ENCODE peak calls at places on chromosomes 4 and X, in eight cellular contexts. P, J, E, N, V, R, W and K are unnamed samples.

GRCh38 chr4:114263233-114263632 is 283.8 kb upstream of the ARSJ start:
- DNase-seq in V (no peak), E (no peak), N (no peak), J (peak), P (no peak), R (peak), W (no peak), K (peak)

GRCh38 chrX:1491851-1492349 is 39.2 kb upstream of the ASMTL start:
- DNase-seq in N (no peak), V (peak), P (peak), W (peak), R (no peak), J (no peak), E (no peak), K (no peak)

GRCh38 chr4:81512371-81512770 is 40.7 kb upstream of the RASGEF1B start:
- DNase-seq in R (no peak), V (no peak), P (no peak), J (no peak), W (no peak), N (no peak), E (no peak), K (no peak)

GRCh38 chrX:118350715-118351114 is 4.8 kb downstream of the WDR44 start:
- DNase-seq in P (no peak), E (no peak), V (no peak), J (no peak), R (no peak), N (no peak), W (no peak), K (no peak)

GRCh38 chrX:103535206-103535605 is 15.9 kb upstream of the RAB40A start:
- DNase-seq in P (no peak), E (no peak), W (no peak), R (no peak), J (no peak), N (no peak), V (no peak), K (no peak)

GRCh38 chrX:46953597-46953996 is 41.4 kb downstream of the JADE3 start:
- DNase-seq in V (no peak), E (no peak), P (peak), J (peak), R (no peak), N (no peak), W (no peak), K (no peak)

GRCh38 chr4:20253799-20254409 is 2.2 kb downstream of the SLIT2 start:
- DNase-seq in E (peak), P (peak), V (peak), R (no peak), N (peak), J (no peak), W (no peak), K (no peak)

GRCh38 chr4:38091636-38092035 is 131.4 kb downstream of the PTTG2 start:
- DNase-seq in V (no peak), P (no peak), E (no peak), R (no peak), N (no peak), J (peak), W (no peak), K (peak)

GRCh38 chrX:8083276-8083675 is 87.8 kb downstream of the VCX2 start:
- DNase-seq in W (no peak), E (no peak), P (no peak), N (no peak), J (peak), V (no peak), R (no peak), K (no peak)

GRCh38 chrX:124557976-124558375 is 211.6 kb downstream of the SH2D1A start:
- DNase-seq in V (no peak), P (no peak), E (no peak), R (no peak), N (no peak), W (no peak), J (no peak), K (no peak)

GRCh38 chr4:98739718-98740117 is 81.3 kb upstream of the TSPAN5 start:
- DNase-seq in W (no peak), V (no peak), R (no peak), P (no peak), N (no peak), E (no peak), J (no peak), K (no peak)

GRCh38 chr4:111602848-111603247 is 542.4 kb upstream of the FAM241A start:
- DNase-seq in V (no peak), N (no peak), W (no peak), J (peak), E (no peak), P (no peak), R (no peak), K (no peak)

GRCh38 chrX:105126201-105126600 is 94.3 kb downstream of the TEX13A start:
- DNase-seq in W (no peak), J (peak), P (no peak), V (no peak), N (no peak), R (no peak), E (no peak), K (peak)

DNA sequence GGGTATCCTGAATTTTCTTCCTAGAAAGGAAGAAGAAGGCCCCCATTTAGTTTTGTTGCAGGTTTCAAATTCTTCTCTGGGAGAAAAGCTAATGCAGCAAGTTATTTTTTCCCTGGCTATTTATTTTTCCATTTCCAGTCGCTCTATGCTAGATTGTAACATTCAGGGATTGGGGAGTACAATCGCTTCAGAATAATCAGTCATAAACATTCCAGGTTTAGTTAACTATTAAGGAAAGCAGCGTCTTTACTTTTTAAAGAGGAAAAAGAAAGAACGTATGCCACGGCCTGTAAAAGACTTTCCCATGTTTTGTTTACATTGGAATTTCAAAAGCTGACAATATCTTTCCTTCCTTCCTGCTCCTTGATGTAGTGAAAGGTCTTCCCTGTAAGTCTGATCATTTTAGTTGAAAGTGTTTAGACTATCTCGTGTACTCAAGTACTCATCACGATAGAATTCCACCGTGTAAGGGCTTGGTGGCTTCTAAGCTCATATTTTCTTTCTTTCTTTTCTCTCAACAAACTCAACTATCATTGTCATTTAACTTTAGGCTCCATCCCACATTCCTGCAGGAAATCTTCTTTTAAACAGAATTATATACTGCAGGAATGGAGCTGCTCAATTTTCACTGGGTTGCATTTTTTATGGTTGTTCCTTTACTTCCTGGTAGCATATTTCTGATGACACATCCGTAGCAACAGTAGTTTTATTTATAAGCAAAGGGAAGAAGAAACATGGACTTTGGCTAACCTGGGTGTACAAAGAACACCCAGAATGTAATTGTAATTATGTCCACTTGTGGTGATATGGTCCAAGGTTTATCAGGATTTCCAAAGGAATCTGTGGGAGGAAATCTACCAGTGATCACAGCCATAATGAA is 213.1 kb upstream of the FAT1 start:
- DNase-seq in W (no peak), P (no peak), V (no peak), E (no peak), J (peak), N (no peak), R (peak), K (peak)
- TF ChIP-seq CTCF in W (no peak), P (no peak), V (no peak), E (no peak), J (peak), N (peak), R (peak), K (peak)

DNA sequence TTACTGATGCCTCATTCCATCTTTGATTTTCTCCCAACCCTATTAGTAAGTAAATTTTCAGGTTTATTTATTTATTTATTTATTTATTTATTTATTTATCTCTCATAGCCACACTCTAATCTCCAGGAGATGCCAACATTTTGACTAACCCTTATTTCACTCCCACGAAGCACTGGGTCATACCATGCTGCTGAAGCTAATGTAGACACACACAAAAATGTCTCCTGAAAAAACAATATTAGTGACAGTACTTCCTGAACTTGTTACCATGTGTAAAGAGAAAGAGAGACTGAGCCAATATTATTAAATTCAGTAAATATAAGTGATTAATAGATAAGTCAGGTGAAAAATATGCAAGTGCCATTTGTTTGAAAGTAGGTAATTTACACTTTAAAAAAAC is 402.7 kb downstream of the C4orf33 start:
- DNase-seq in N (no peak), V (no peak), J (no peak), R (no peak), E (no peak), P (no peak), W (no peak), K (no peak)
- TF ChIP-seq CTCF in N (no peak), V (no peak), J (no peak), R (no peak), E (no peak), P (no peak), W (no peak), K (no peak)

DNA sequence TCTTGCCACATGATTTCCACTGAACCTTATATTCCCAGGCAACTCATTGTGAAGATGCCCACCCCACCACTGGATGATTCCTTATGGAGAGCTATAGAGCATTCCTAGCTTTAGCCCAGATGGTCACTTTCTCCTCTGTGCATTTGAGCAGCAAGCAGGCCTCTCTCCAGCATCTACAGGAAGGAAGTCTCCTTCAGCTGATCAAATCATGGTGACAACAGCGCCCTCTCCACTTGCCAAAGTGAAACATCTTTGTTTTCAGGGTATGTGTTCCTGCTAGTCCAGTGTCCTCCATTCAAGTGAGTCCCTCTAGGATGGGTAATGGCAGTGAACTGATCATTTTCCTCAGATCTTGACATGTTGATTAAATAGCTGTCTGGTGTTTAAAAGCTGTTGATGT is 10.9 kb upstream of the SYTL5 start:
- DNase-seq in N (no peak), V (no peak), R (no peak), E (no peak), W (no peak), J (no peak), P (no peak), K (no peak)
- TF ChIP-seq CTCF in N (no peak), V (no peak), R (no peak), E (no peak), W (peak), J (no peak), P (no peak), K (no peak)

GRCh38 chr4:150217192-150217591 is 138.9 kb downstream of the DCLK2 start:
- DNase-seq in W (no peak), E (no peak), J (peak), R (peak), P (no peak), V (no peak), N (no peak), K (peak)
- TF ChIP-seq CTCF in W (peak), E (no peak), J (peak), R (peak), P (no peak), V (no peak), N (no peak), K (peak)

GRCh38 chr4:112648263-112649054 is 11.5 kb downstream of the LARP7 start:
- DNase-seq in E (no peak), J (no peak), N (no peak), R (no peak), V (no peak), P (no peak), W (no peak), K (no peak)
- TF ChIP-seq CTCF in E (no peak), J (no peak), N (no peak), R (no peak), V (no peak), P (no peak), W (no peak), K (no peak)

GRCh38 chrX:153423652-153424051 is 12.4 kb downstream of the ZFP92 start:
- DNase-seq in N (peak), E (no peak), J (no peak), W (no peak), R (no peak), P (no peak), V (no peak), K (no peak)
- TF ChIP-seq CTCF in N (no peak), E (no peak), J (no peak), W (no peak), R (no peak), P (no peak), V (no peak), K (no peak)

DNA sequence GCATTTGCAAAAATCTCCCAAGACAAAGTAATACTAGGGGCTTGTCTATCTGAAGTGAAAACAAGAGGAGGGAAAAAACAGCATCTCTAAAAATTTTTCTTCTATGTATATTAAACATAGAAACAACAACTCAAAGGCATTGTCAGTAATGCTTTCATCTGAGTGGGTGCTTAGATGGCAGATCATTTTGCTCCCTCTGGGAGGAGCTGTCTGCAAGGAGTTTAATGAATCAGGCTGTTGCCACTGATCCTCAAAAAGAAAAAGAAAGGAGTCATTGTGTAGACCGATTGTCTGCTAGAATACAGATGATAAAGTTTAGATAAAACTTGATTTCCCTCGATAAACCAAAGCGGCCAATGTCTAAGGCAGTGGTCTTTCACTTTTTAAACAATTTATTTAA is 49.7 kb upstream of the KLHL8 start:
- DNase-seq in N (no peak), V (peak), P (no peak), E (no peak), R (peak), W (peak), J (peak), K (peak)
- TF ChIP-seq CTCF in N (peak), V (peak), P (no peak), E (peak), R (peak), W (peak), J (peak), K (peak)

GRCh38 chr4:112910109-112910736 is 139.2 kb upstream of the ANK2 start:
- DNase-seq in N (no peak), J (peak), V (no peak), R (peak), W (no peak), P (no peak), E (no peak), K (no peak)
- TF ChIP-seq CTCF in N (no peak), J (peak), V (no peak), R (no peak), W (no peak), P (no peak), E (peak), K (no peak)